ENCODE peak calls at places on chromosomes 2 and 18, in five cellular contexts. B is fibroblast of pulmonary artery, C is ascending aorta, M is thyroid gland, T is A549. N is an unnamed sample.

GRCh38 chr2:44462934-44463849 is 101.4 kb downstream of the CAMKMT start:
- DNase-seq in C (no peak), M (no peak), B (no peak), T (no peak), N (no peak)

GRCh38 chr2:146912536-146912935 is 932.3 kb upstream of the ACVR2A start:
- DNase-seq in B (no peak), M (no peak), C (no peak), T (no peak), N (no peak)

GRCh38 chr2:163600801-163601200 is 135.0 kb downstream of the FIGN start:
- DNase-seq in B (no peak), M (no peak), T (no peak), C (no peak), N (no peak)

GRCh38 chr2:101520246-101520645 is 45.3 kb upstream of the RFX8 start:
- DNase-seq in C (no peak), T (no peak), B (peak), M (no peak), N (peak)

GRCh38 chr2:227614246-227614645 is 394 bp downstream of the SCYGR3 start:
- DNase-seq in C (no peak), B (no peak), M (no peak), T (no peak), N (no peak)

GRCh38 chr2:67572721-67573485 is 175.8 kb downstream of the ETAA1 start:
- DNase-seq in C (no peak), M (no peak), T (peak), B (peak), N (peak)

GRCh38 chr2:173150087-173150486 is 74.4 kb downstream of the MAP3K20 start:
- DNase-seq in M (no peak), C (no peak), T (no peak), B (no peak), N (peak)

GRCh38 chr2:231519975-231520555 is 10.2 kb downstream of the NMUR1 start:
- DNase-seq in B (no peak), T (no peak), C (no peak), M (no peak), N (no peak)

GRCh38 chr2:151261977-151262291 is 271 bp upstream of the RBM43 start:
- DNase-seq in M (no peak), T (no peak), B (no peak), C (no peak), N (no peak)

GRCh38 chr18:23301971-23302370 is 151.1 kb upstream of the RIOK3 start:
- DNase-seq in B (no peak), M (peak), T (no peak), C (no peak), N (no peak)

GRCh38 chr18:79613186-79613931 is 66.2 kb upstream of the CTDP1 start:
- DNase-seq in B (no peak), C (no peak), T (no peak), M (no peak), N (no peak)

GRCh38 chr2:19576411-19576810 is 218.0 kb upstream of the OSR1 start:
- DNase-seq in T (peak), C (no peak), M (no peak), B (peak), N (no peak)

GRCh38 chr2:54560146-54560881 is 104.2 kb downstream of the SPTBN1 start:
- DNase-seq in M (no peak), C (no peak), B (peak), T (peak), N (peak)

GRCh38 chr2:174577967-174578589 is 19.5 kb downstream of the WIPF1 start:
- DNase-seq in T (peak), M (no peak), C (no peak), B (peak), N (peak)

GRCh38 chr2:209358992-209359391 is 64.9 kb upstream of the MAP2 start:
- DNase-seq in M (no peak), B (no peak), T (no peak), C (no peak), N (no peak)

GRCh38 chr18:68759308-68759707 is 38.6 kb upstream of the CCDC102B start:
- DNase-seq in T (no peak), C (no peak), M (no peak), B (no peak), N (no peak)

GRCh38 chr18:31498450-31499156 is 626 bp downstream of the DSG2 start:
- DNase-seq in B (peak), M (peak), C (no peak), T (no peak), N (no peak)

GRCh38 chr2:229586746-229587705 is 127.3 kb downstream of the DNER start:
- DNase-seq in M (peak), B (peak), T (peak), C (peak), N (peak)

GRCh38 chr2:235106874-235107639 is 155.2 kb downstream of the SH3BP4 start:
- DNase-seq in T (peak), B (peak), M (peak), C (no peak), N (peak)

GRCh38 chr2:235716875-235717496 is 223.1 kb downstream of the AGAP1 start:
- DNase-seq in T (no peak), B (no peak), C (no peak), M (no peak), N (no peak)

GRCh38 chr2:172234716-172235661 is 132.3 kb upstream of the DLX2 start:
- DNase-seq in M (no peak), B (no peak), T (no peak), C (no peak), N (no peak)

GRCh38 chr2:6865346-6866238 is at the start of gene CMPK2:
- DNase-seq in B (peak), C (no peak), M (peak), T (peak), N (peak)

GRCh38 chr2:233354500-233354924 is 218 bp downstream of the DGKD start:
- DNase-seq in B (no peak), M (no peak), T (no peak), C (no peak), N (no peak)

GRCh38 chr2:96895709-96896651 is 26.1 kb upstream of the SEMA4C start:
- DNase-seq in C (no peak), T (no peak), M (peak), B (no peak), N (no peak)

GRCh38 chr2:86235196-86235980 is 36.1 kb downstream of the MRPL35 start:
- DNase-seq in C (no peak), T (no peak), B (no peak), M (no peak), N (no peak)

GRCh38 chr2:66237470-66238354 is 197.2 kb upstream of the MEIS1 start:
- DNase-seq in C (no peak), B (no peak), M (no peak), T (no peak), N (no peak)

GRCh38 chr2:85015653-85016360 is 44.8 kb downstream of the KCMF1 start:
- DNase-seq in T (no peak), B (peak), C (no peak), M (no peak), N (peak)
- H3K4me3 ChIP-seq in T (no peak), B (no peak), C (no peak), M (no peak), N (no peak)

GRCh38 chr2:9297156-9297555 is 90.5 kb downstream of the ASAP2 start:
- DNase-seq in M (no peak), B (no peak), C (no peak), T (no peak), N (peak)
- H3K4me3 ChIP-seq in M (no peak), B (no peak), C (no peak), T (no peak), N (no peak)

DNA sequence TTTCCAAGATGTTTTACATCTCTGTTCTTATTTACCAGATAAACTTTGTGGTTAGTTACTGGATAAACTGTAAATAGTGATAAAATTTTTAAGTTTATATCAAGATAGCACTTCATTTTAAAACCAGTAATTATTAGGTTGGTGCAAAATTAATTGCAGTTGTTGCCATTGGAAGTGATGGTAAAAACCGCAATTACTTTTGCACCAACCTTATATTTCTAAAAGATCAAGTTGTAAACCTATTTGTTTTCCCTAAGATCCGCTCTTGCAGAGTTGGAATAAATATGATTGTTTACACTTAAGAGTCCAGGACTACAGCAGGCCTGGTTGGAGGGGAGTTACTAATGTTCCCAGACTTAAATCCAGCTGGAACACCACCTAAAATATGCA is 479 bp upstream of the AOX1 start:
- DNase-seq in M (no peak), T (no peak), C (no peak), B (no peak), N (no peak)
- H3K4me3 ChIP-seq in M (peak), T (no peak), C (peak), B (peak), N (peak)

GRCh38 chr18:54717673-54718435 is 110.4 kb upstream of the RAB27B start:
- DNase-seq in T (no peak), B (peak), C (no peak), M (no peak), N (no peak)
- H3K4me3 ChIP-seq in T (no peak), B (peak), C (no peak), M (no peak), N (peak)

GRCh38 chr2:196162586-196163180 is 8.7 kb downstream of the STK17B start:
- DNase-seq in T (no peak), C (no peak), M (no peak), B (no peak), N (no peak)

GRCh38 chr2:196160966-196161365 is 10.4 kb downstream of the STK17B start:
- DNase-seq in M (no peak), B (no peak), T (no peak), C (no peak), N (no peak)

GRCh38 chr2:196160101-196160500 is 11.3 kb downstream of the STK17B start:
- DNase-seq in M (no peak), C (no peak), B (peak), T (peak), N (peak)

GRCh38 chr2:196155597-196155996 is 15.8 kb downstream of the STK17B start:
- DNase-seq in M (no peak), T (no peak), B (no peak), C (no peak), N (no peak)

DNA sequence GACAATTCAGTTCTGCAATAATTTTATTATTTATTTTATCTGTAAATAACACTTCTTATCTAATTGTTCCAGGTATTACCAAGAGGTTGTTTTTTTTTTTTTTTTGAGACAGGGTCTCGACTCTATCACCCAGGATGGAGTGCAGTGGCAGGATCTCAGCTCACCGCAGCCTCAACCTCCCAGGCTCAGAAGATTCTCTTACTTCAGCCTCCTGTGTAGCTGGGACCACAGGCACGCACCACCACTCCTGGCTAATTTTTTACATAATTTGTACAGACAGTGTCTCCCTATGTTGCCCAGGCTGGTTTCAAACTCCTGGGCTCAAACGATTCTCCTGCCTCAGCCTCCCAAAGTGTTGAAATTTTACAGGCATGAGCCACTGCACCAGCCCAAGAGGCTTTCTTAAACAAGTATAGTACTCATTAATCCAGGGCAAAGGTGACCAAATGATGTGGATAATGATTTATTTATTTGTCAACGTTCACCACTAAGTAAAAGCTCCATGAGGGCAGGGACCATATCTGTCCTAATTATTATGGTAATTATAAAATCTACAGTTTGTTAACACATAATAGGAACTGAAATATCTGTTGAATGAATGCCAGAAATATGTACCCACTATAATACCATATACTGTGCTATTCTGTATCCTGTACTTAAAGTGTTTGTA is 12.0 kb downstream of the STK17B start:
- DNase-seq in M (no peak), T (no peak), C (no peak), B (no peak), N (no peak)
- H3K4me3 ChIP-seq in M (no peak), T (no peak), C (no peak), B (no peak), N (no peak)

DNA sequence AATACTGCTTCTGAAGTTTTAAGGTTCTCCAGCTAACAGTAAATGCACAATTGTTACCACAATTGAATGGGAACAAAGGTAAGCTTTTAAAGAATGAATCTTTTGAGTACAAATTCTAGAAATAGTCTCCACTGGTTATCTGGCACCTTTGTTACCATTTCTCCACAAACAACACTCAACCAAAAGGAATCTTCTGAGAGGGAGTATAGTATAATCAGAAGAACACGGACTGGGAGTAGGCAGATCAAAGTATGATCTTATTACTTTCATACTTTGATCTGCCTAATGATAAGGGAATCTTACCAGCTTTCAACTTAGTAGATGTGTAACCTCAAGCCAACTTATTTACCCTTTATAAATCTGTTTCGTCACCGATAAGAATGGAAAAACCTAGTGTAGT is 1.4 kb downstream of the CEP76 start:
- DNase-seq in C (no peak), T (no peak), B (no peak), M (no peak), N (no peak)
- H3K4me3 ChIP-seq in C (peak), T (peak), B (peak), M (no peak), N (peak)